ENCODE peak calls at places on chromosomes 11 and 22, in five cellular contexts. G is stimulated activated CD8-positive, alpha-beta memory T cell treated with anti-CD3 and anti-CD28 coated beads, Interleukin-4, amount 100 ng/mL, for 24 hours; H is stomach; J is PC-9; L is stimulated activated CD4-positive, alpha-beta T cell treated with anti-CD3 and anti-CD28 coated beads, Interleukin-15, amount 100 ng/mL, for 24 hours. X is an unnamed sample.

GRCh38 chr11:75795276-75796090 is 19.5 kb upstream of the UVRAG start:
- DNase-seq in G (no peak), H (no peak), J (no peak), L (no peak), X (no peak)

GRCh38 chr22:44211256-44211945 is 30.7 kb downstream of the PARVG start:
- DNase-seq in G (no peak), H (no peak), J (no peak), L (no peak), X (no peak)

GRCh38 chr11:79055866-79056632 is 384.8 kb downstream of the TENM4 start:
- DNase-seq in G (no peak), H (no peak), J (no peak), L (no peak), X (no peak)

GRCh38 chr22:38832005-38832978 is 11.5 kb downstream of the NPTXR start:
- DNase-seq in G (no peak), H (no peak), J (no peak), L (no peak), X (no peak)

GRCh38 chr11:67237574-67237973 is 28.7 kb upstream of the GRK2 start:
- DNase-seq in G (no peak), H (no peak), J (no peak), L (no peak), X (no peak)

GRCh38 chr22:43789452-43789851 is 22.7 kb downstream of the EFCAB6 start:
- DNase-seq in G (no peak), H (no peak), J (peak; percentile 40), L (no peak), X (no peak)

GRCh38 chr11:33670250-33671011 is 30.2 kb downstream of the C11orf91 start:
- DNase-seq in G (no peak), H (no peak), J (no peak), L (no peak), X (no peak)

GRCh38 chr22:36136475-36136874 is 24.1 kb downstream of the APOL3 start:
- DNase-seq in G (no peak), H (no peak), J (no peak), L (no peak), X (no peak)

GRCh38 chr11:118623291-118623655 is 15.9 kb downstream of the PHLDB1 start:
- DNase-seq in G (no peak), H (no peak), J (no peak), L (no peak), X (peak; percentile 42)

GRCh38 chr11:101446238-101446637 is 137.6 kb downstream of the TRPC6 start:
- DNase-seq in G (no peak), H (no peak), J (no peak), L (no peak), X (peak; percentile 11)

GRCh38 chr11:71332046-71332445 is 79.7 kb upstream of the SHANK2 start:
- DNase-seq in G (no peak), H (peak; percentile 17), J (no peak), L (no peak), X (no peak)

GRCh38 chr11:10490398-10491232 is 35.6 kb downstream of the AMPD3 start:
- DNase-seq in G (no peak), H (peak; percentile 68), J (peak; percentile 81), L (no peak), X (peak; percentile 64)

GRCh38 chr11:126992065-126992803 is 8.3 kb downstream of the KIRREL3 start:
- DNase-seq in G (no peak), H (no peak), J (peak; percentile 51), L (no peak), X (no peak)

X was measured in dermis microvascular lymphatic vessel endothelial cell.